ENCODE peak calls at places on chromosomes 2 and 18, in nine cellular contexts. One of them, this sample, is unnamed.

GRCh38 chr2:228518-229278 is 35.1 kb downstream of the SH3YL1 start:
- DNase-seq in coronary artery: no peak
- DNase-seq in neural crest cell: no peak
- DNase-seq in fibroblast of lung: no peak
- DNase-seq in endodermal cell: no peak
- DNase-seq in testis: no peak
- DNase-seq in H1: no peak
- DNase-seq in thoracic aorta: no peak
- DNase-seq in heart left ventricle: no peak
- DNase-seq in this sample: no peak

GRCh38 chr2:189276277-189276676 is 96.7 kb upstream of the COL5A2 start:
- DNase-seq in coronary artery: no peak
- DNase-seq in neural crest cell: no peak
- DNase-seq in fibroblast of lung: peak
- DNase-seq in endodermal cell: no peak
- DNase-seq in testis: no peak
- DNase-seq in H1: no peak
- DNase-seq in thoracic aorta: no peak
- DNase-seq in heart left ventricle: no peak
- DNase-seq in this sample: peak

GRCh38 chr2:39593439-39594393 is 72.0 kb upstream of the TMEM178A start:
- DNase-seq in coronary artery: no peak
- DNase-seq in neural crest cell: no peak
- DNase-seq in fibroblast of lung: peak
- DNase-seq in endodermal cell: peak
- DNase-seq in testis: peak
- DNase-seq in H1: peak
- DNase-seq in thoracic aorta: peak
- DNase-seq in heart left ventricle: no peak
- DNase-seq in this sample: peak

GRCh38 chr2:81195017-81195773 is 890.6 kb upstream of the LRRTM1 start:
- DNase-seq in coronary artery: no peak
- DNase-seq in neural crest cell: no peak
- DNase-seq in fibroblast of lung: no peak
- DNase-seq in endodermal cell: no peak
- DNase-seq in testis: no peak
- DNase-seq in H1: no peak
- DNase-seq in thoracic aorta: no peak
- DNase-seq in heart left ventricle: peak
- DNase-seq in this sample: no peak

GRCh38 chr2:129902731-129903585 is 76.5 kb upstream of the RAB6C start:
- DNase-seq in coronary artery: peak
- DNase-seq in neural crest cell: no peak
- DNase-seq in fibroblast of lung: no peak
- DNase-seq in endodermal cell: peak
- DNase-seq in testis: no peak
- DNase-seq in H1: no peak
- DNase-seq in thoracic aorta: no peak
- DNase-seq in heart left ventricle: no peak
- DNase-seq in this sample: no peak

GRCh38 chr2:62941413-62941812 is 109.2 kb upstream of the OTX1 start:
- DNase-seq in coronary artery: no peak
- DNase-seq in neural crest cell: no peak
- DNase-seq in fibroblast of lung: no peak
- DNase-seq in endodermal cell: no peak
- DNase-seq in testis: no peak
- DNase-seq in H1: no peak
- DNase-seq in thoracic aorta: no peak
- DNase-seq in heart left ventricle: no peak
- DNase-seq in this sample: no peak

GRCh38 chr2:98474979-98475632 is 30.4 kb downstream of the INPP4A start:
- DNase-seq in coronary artery: no peak
- DNase-seq in neural crest cell: no peak
- DNase-seq in fibroblast of lung: no peak
- DNase-seq in endodermal cell: no peak
- DNase-seq in testis: no peak
- DNase-seq in H1: no peak
- DNase-seq in thoracic aorta: no peak
- DNase-seq in heart left ventricle: no peak
- DNase-seq in this sample: no peak

GRCh38 chr2:56580242-56580641 is 396.5 kb downstream of the CCDC85A start:
- DNase-seq in coronary artery: no peak
- DNase-seq in neural crest cell: no peak
- DNase-seq in fibroblast of lung: no peak
- DNase-seq in endodermal cell: no peak
- DNase-seq in testis: no peak
- DNase-seq in H1: no peak
- DNase-seq in thoracic aorta: no peak
- DNase-seq in heart left ventricle: no peak
- DNase-seq in this sample: peak

GRCh38 chr2:190809876-190810525 is 70.6 kb upstream of the GLS start:
- DNase-seq in coronary artery: no peak
- DNase-seq in neural crest cell: no peak
- DNase-seq in fibroblast of lung: no peak
- DNase-seq in endodermal cell: no peak
- DNase-seq in testis: no peak
- DNase-seq in H1: no peak
- DNase-seq in thoracic aorta: no peak
- DNase-seq in heart left ventricle: no peak
- DNase-seq in this sample: no peak

GRCh38 chr2:7007846-7008741 is 90.9 kb downstream of the RNF144A start:
- DNase-seq in coronary artery: peak
- DNase-seq in neural crest cell: no peak
- DNase-seq in fibroblast of lung: peak
- DNase-seq in endodermal cell: peak
- DNase-seq in testis: peak
- DNase-seq in H1: no peak
- DNase-seq in thoracic aorta: no peak
- DNase-seq in heart left ventricle: peak
- DNase-seq in this sample: peak

GRCh38 chr2:112607680-112608438 is 23.4 kb downstream of the CHCHD5 start:
- DNase-seq in coronary artery: no peak
- DNase-seq in neural crest cell: no peak
- DNase-seq in fibroblast of lung: no peak
- DNase-seq in endodermal cell: no peak
- DNase-seq in testis: no peak
- DNase-seq in H1: no peak
- DNase-seq in thoracic aorta: no peak
- DNase-seq in heart left ventricle: no peak
- DNase-seq in this sample: no peak

GRCh38 chr18:47983946-47984345 is 53.5 kb upstream of the SMAD2 start:
- DNase-seq in coronary artery: no peak
- DNase-seq in neural crest cell: no peak
- DNase-seq in fibroblast of lung: no peak
- DNase-seq in endodermal cell: no peak
- DNase-seq in testis: no peak
- DNase-seq in H1: no peak
- DNase-seq in thoracic aorta: no peak
- DNase-seq in heart left ventricle: no peak
- DNase-seq in this sample: no peak

GRCh38 chr2:241666627-241667400 is 19.8 kb downstream of the DTYMK start:
- DNase-seq in coronary artery: no peak
- DNase-seq in neural crest cell: peak
- DNase-seq in fibroblast of lung: no peak
- DNase-seq in endodermal cell: no peak
- DNase-seq in testis: no peak
- DNase-seq in H1: no peak
- DNase-seq in thoracic aorta: no peak
- DNase-seq in heart left ventricle: peak
- DNase-seq in this sample: no peak

GRCh38 chr18:55275042-55275897 is 312.7 kb downstream of the TCF4 start:
- DNase-seq in coronary artery: no peak
- DNase-seq in neural crest cell: no peak
- DNase-seq in fibroblast of lung: peak
- DNase-seq in endodermal cell: no peak
- DNase-seq in testis: no peak
- DNase-seq in H1: no peak
- DNase-seq in thoracic aorta: peak
- DNase-seq in heart left ventricle: no peak
- DNase-seq in this sample: peak

GRCh38 chr2:241769819-241770184 is 6.8 kb upstream of the GAL3ST2 start:
- DNase-seq in coronary artery: no peak
- DNase-seq in neural crest cell: no peak
- DNase-seq in fibroblast of lung: no peak
- DNase-seq in endodermal cell: no peak
- DNase-seq in testis: no peak
- DNase-seq in H1: no peak
- DNase-seq in thoracic aorta: no peak
- DNase-seq in heart left ventricle: no peak
- DNase-seq in this sample: no peak

GRCh38 chr2:160061533-160062282 is 707 bp downstream of the PLA2R1 start:
- DNase-seq in coronary artery: no peak
- DNase-seq in neural crest cell: no peak
- DNase-seq in fibroblast of lung: no peak
- DNase-seq in endodermal cell: no peak
- DNase-seq in testis: peak
- DNase-seq in H1: no peak
- DNase-seq in thoracic aorta: no peak
- DNase-seq in heart left ventricle: no peak
- DNase-seq in this sample: no peak

GRCh38 chr2:111930875-111931274 is 32.5 kb downstream of the MERTK start:
- DNase-seq in coronary artery: no peak
- DNase-seq in neural crest cell: no peak
- DNase-seq in fibroblast of lung: peak
- DNase-seq in endodermal cell: no peak
- DNase-seq in testis: peak
- DNase-seq in H1: no peak
- DNase-seq in thoracic aorta: no peak
- DNase-seq in heart left ventricle: no peak
- DNase-seq in this sample: no peak

GRCh38 chr2:182650704-182651103 is 65.4 kb upstream of the DNAJC10 start:
- DNase-seq in coronary artery: no peak
- DNase-seq in neural crest cell: no peak
- DNase-seq in fibroblast of lung: peak
- DNase-seq in endodermal cell: no peak
- DNase-seq in testis: no peak
- DNase-seq in H1: no peak
- DNase-seq in thoracic aorta: no peak
- DNase-seq in heart left ventricle: no peak
- DNase-seq in this sample: peak

GRCh38 chr2:105553538-105554196 is 154.8 kb upstream of the FHL2 start:
- DNase-seq in coronary artery: no peak
- DNase-seq in neural crest cell: no peak
- DNase-seq in fibroblast of lung: peak
- DNase-seq in endodermal cell: peak
- DNase-seq in testis: no peak
- DNase-seq in H1: no peak
- DNase-seq in thoracic aorta: no peak
- DNase-seq in heart left ventricle: no peak
- DNase-seq in this sample: peak

GRCh38 chr2:15771124-15771523 is 169.2 kb upstream of the MYCN start:
- DNase-seq in coronary artery: no peak
- DNase-seq in neural crest cell: no peak
- DNase-seq in fibroblast of lung: no peak
- DNase-seq in endodermal cell: no peak
- DNase-seq in testis: no peak
- DNase-seq in H1: no peak
- DNase-seq in thoracic aorta: no peak
- DNase-seq in heart left ventricle: no peak
- DNase-seq in this sample: no peak

GRCh38 chr2:169479257-169480078 is at the start of gene BBS5:
- DNase-seq in coronary artery: peak
- DNase-seq in neural crest cell: peak
- DNase-seq in fibroblast of lung: peak
- DNase-seq in endodermal cell: peak
- DNase-seq in testis: peak
- DNase-seq in H1: peak
- DNase-seq in thoracic aorta: peak
- DNase-seq in heart left ventricle: peak
- DNase-seq in this sample: peak

GRCh38 chr18:70454705-70455322 is 166.0 kb downstream of the SOCS6 start:
- DNase-seq in coronary artery: no peak
- DNase-seq in neural crest cell: peak
- DNase-seq in fibroblast of lung: peak
- DNase-seq in endodermal cell: no peak
- DNase-seq in testis: peak
- DNase-seq in H1: no peak
- DNase-seq in thoracic aorta: no peak
- DNase-seq in heart left ventricle: no peak
- DNase-seq in this sample: peak

GRCh38 chr2:239361311-239361642 is 39.5 kb downstream of the HDAC4 start:
- DNase-seq in coronary artery: no peak
- DNase-seq in neural crest cell: no peak
- DNase-seq in fibroblast of lung: peak
- DNase-seq in endodermal cell: no peak
- DNase-seq in testis: no peak
- DNase-seq in H1: no peak
- DNase-seq in thoracic aorta: no peak
- DNase-seq in heart left ventricle: no peak
- DNase-seq in this sample: peak
- TF ChIP-seq CTCF in coronary artery: no peak
- TF ChIP-seq CTCF in neural crest cell: peak
- TF ChIP-seq CTCF in fibroblast of lung: peak
- TF ChIP-seq CTCF in endodermal cell: peak
- TF ChIP-seq CTCF in testis: peak
- TF ChIP-seq CTCF in H1: peak
- TF ChIP-seq CTCF in thoracic aorta: no peak
- TF ChIP-seq CTCF in heart left ventricle: no peak
- TF ChIP-seq CTCF in this sample: peak

GRCh38 chr2:65256088-65256487 is 28.5 kb downstream of the ACTR2 start:
- DNase-seq in coronary artery: no peak
- DNase-seq in neural crest cell: no peak
- DNase-seq in fibroblast of lung: no peak
- DNase-seq in endodermal cell: no peak
- DNase-seq in testis: no peak
- DNase-seq in H1: no peak
- DNase-seq in thoracic aorta: no peak
- DNase-seq in heart left ventricle: no peak
- DNase-seq in this sample: no peak
- TF ChIP-seq CTCF in coronary artery: no peak
- TF ChIP-seq CTCF in neural crest cell: peak
- TF ChIP-seq CTCF in fibroblast of lung: no peak
- TF ChIP-seq CTCF in endodermal cell: peak
- TF ChIP-seq CTCF in testis: no peak
- TF ChIP-seq CTCF in H1: no peak
- TF ChIP-seq CTCF in thoracic aorta: no peak
- TF ChIP-seq CTCF in heart left ventricle: peak
- TF ChIP-seq CTCF in this sample: no peak

GRCh38 chr2:29013046-29013780 is 32.1 kb downstream of the TOGARAM2 start:
- DNase-seq in coronary artery: no peak
- DNase-seq in neural crest cell: no peak
- DNase-seq in fibroblast of lung: peak
- DNase-seq in endodermal cell: no peak
- DNase-seq in testis: no peak
- DNase-seq in H1: no peak
- DNase-seq in thoracic aorta: no peak
- DNase-seq in heart left ventricle: no peak
- DNase-seq in this sample: no peak
- TF ChIP-seq CTCF in coronary artery: no peak
- TF ChIP-seq CTCF in neural crest cell: no peak
- TF ChIP-seq CTCF in fibroblast of lung: peak
- TF ChIP-seq CTCF in endodermal cell: no peak
- TF ChIP-seq CTCF in testis: no peak
- TF ChIP-seq CTCF in H1: no peak
- TF ChIP-seq CTCF in thoracic aorta: no peak
- TF ChIP-seq CTCF in heart left ventricle: no peak
- TF ChIP-seq CTCF in this sample: no peak

DNA sequence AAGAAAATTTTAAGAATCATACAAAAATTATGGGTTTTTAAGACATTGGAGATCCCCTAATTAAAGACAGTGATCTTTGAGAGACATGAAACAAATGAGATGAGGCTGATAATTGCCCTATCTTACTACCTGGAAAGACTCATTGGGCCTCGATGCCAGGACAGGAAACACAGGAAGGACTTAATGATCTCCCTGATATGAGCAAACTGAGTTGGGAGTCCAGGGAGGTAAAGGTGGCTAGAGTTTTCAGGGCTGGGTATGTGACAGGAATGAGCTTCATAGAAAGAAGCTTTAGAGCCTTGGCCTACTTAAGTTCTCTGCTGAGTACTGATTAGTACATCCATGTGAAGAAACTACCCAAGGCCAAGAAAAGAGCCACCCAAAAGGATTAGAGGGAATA is 40.6 kb upstream of the GULP1 start:
- DNase-seq in coronary artery: no peak
- DNase-seq in neural crest cell: no peak
- DNase-seq in fibroblast of lung: no peak
- DNase-seq in endodermal cell: no peak
- DNase-seq in testis: no peak
- DNase-seq in H1: no peak
- DNase-seq in thoracic aorta: no peak
- DNase-seq in heart left ventricle: no peak
- DNase-seq in this sample: no peak
- TF ChIP-seq CTCF in coronary artery: no peak
- TF ChIP-seq CTCF in neural crest cell: no peak
- TF ChIP-seq CTCF in fibroblast of lung: no peak
- TF ChIP-seq CTCF in endodermal cell: no peak
- TF ChIP-seq CTCF in testis: no peak
- TF ChIP-seq CTCF in H1: no peak
- TF ChIP-seq CTCF in thoracic aorta: no peak
- TF ChIP-seq CTCF in heart left ventricle: no peak
- TF ChIP-seq CTCF in this sample: no peak

This sample was measured in fibroblast of villous mesenchyme.